ENCODE peak calls at places on chromosomes 1 and 21, in four cellular contexts. R is adrenal gland, Y is right lobe of liver, U is IMR-90. N is an unnamed sample.

GRCh38 chr1:205182930-205183329 is 28.6 kb downstream of the DSTYK start:
- DNase-seq in R (no peak), Y (no peak), U (no peak), N (no peak)

GRCh38 chr1:50329332-50329932 is 93.8 kb downstream of the DMRTA2 start:
- DNase-seq in R (no peak), Y (no peak), U (no peak), N (no peak)

GRCh38 chr1:118783095-118783758 is 204.9 kb downstream of the TBX15 start:
- DNase-seq in R (no peak), Y (no peak), U (no peak), N (no peak)

GRCh38 chr1:5980314-5981008 is 11.8 kb downstream of the NPHP4 start:
- DNase-seq in R (no peak), Y (no peak), U (peak; percentile 34), N (no peak)

GRCh38 chr21:36696640-36697472 is 2.1 kb upstream of the SIM2 start:
- DNase-seq in R (no peak), Y (no peak), U (peak; percentile 6), N (no peak)

GRCh38 chr1:6205849-6206845 is at the start of gene RNF207:
- DNase-seq in R (peak; percentile 56), Y (peak; percentile 81), U (peak; percentile 47), N (peak; percentile 77)

GRCh38 chr1:21313886-21314796 is 23.9 kb upstream of the ECE1 start:
- DNase-seq in R (no peak), Y (no peak), U (no peak), N (no peak)

GRCh38 chr1:234396871-234397270 is 23.6 kb downstream of the COA6 start:
- DNase-seq in R (no peak), Y (no peak), U (no peak), N (no peak)

GRCh38 chr1:224080082-224080774 is 33.7 kb upstream of the FBXO28 start:
- DNase-seq in R (no peak), Y (no peak), U (peak; percentile 77), N (no peak)

GRCh38 chr1:9235123-9235513 is 544 bp downstream of the H6PD start:
- DNase-seq in R (peak; percentile 70), Y (peak; percentile 57), U (peak; percentile 62), N (peak; percentile 36)
- TF ChIP-seq POLR2A in R (no peak), Y (no peak), U (no peak), N (no peak)

DNA sequence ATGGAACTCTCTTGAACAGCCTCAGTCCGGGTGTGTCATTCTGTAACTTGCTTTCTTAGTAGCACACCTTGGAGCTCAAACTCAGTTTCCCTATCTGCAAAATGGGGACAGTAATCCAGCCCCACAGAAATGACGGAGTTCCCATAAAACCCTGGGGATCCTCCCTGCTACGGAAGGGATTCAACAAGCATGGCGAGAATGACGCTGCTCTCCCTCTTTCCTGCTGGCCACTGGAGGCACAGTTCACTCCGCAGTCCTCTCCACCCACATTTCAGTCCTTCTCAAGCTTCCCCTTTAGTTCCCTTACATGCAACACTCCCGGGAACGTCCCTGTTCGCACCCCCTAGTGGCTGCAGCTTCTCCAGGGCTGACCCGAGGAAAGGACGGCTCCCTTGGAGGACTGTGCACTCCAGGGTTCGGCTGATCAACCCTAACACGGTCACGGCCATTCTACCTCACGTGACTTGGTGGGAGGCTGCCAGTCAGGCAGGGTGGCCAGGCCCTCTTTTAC is 20.6 kb downstream of the RUNX3 start:
- DNase-seq in R (peak; percentile 65), Y (no peak), U (peak; percentile 61), N (peak; percentile 76)
- TF ChIP-seq POLR2A in R (no peak), Y (no peak), U (no peak), N (no peak)

DNA sequence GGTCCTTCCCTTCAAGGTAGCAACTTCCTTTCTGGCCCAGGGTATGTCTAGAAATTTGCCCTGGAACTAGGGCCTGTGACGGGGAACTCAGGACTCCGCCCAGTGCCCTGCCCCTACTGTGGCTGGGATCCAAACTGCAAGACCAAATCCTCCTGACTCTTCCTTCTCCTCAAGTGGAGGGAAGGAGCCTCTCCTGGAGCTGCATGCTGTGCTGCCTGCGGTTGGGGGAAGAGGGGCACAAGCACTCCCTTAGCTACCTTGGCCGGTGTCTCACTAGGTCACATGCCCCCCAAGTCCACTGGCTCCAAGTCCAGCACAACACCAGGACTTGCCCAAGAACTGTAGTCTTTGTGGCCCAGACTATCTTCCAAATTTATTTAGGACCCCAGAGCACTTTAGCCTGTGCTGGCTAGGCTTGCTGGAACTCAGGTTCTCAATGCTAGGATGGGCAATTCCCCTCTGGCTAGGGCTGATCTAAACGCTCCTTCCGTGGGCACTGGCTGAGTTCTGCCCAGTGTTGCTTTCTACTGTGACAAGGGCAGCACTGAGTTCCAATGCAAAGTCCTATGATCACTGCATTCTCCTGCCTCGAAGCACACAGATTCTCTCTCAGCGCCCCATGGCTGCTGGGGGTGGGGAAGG is 12.2 kb downstream of the ADSS2 start:
- DNase-seq in R (no peak), Y (no peak), U (no peak), N (no peak)
- TF ChIP-seq POLR2A in R (no peak), Y (no peak), U (no peak), N (no peak)

DNA sequence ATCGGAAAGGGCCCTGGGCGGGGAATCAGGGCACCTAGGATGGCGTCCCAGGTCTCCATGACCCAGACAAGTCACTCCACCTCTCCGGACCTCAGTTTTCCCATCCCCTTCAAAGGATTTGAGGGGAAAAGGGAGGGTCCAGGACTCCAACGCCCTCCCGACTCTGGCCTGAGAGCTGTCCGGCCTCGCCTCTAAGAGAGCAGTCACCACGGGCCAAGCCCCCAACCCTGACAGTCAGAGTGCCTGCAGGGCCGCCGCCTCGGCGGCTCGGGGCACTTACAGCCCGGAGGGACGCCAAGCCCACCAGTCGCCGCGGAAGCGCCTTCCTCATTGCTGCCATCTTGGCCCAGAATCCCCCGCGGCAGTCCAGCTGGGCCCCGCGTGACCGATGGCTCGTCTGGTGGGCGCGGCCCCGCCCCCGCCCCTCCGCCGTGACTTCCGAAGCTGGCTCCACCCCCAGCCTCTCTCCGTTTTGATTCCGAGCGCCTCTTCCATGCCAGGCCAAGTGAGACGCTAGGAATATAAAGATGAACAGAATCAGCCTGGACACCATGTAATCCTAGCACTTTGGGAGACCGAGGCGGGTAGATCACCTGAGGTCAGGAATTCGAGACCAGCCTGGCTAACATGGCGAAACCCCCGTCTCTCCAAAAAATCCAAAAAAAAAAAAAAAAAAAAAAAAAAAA is at the start of gene HMGCL:
- DNase-seq in R (peak; percentile 92), Y (peak; percentile 92), U (peak; percentile 84), N (peak; percentile 80)
- TF ChIP-seq POLR2A in R (peak; percentile 91), Y (peak; percentile 90), U (peak; percentile 94), N (peak; percentile 86)

GRCh38 chr1:151760597-151761385 is 2.5 kb downstream of the MRPL9 start:
- DNase-seq in R (no peak), Y (no peak), U (no peak), N (no peak)

GRCh38 chr1:151763990-151764389 is 694 bp upstream of the MRPL9 start:
- DNase-seq in R (no peak), Y (no peak), U (no peak), N (no peak)

GRCh38 chr1:151759241-151759640 is 4.1 kb downstream of the MRPL9 start:
- DNase-seq in R (no peak), Y (no peak), U (peak; percentile 25), N (no peak)

DNA sequence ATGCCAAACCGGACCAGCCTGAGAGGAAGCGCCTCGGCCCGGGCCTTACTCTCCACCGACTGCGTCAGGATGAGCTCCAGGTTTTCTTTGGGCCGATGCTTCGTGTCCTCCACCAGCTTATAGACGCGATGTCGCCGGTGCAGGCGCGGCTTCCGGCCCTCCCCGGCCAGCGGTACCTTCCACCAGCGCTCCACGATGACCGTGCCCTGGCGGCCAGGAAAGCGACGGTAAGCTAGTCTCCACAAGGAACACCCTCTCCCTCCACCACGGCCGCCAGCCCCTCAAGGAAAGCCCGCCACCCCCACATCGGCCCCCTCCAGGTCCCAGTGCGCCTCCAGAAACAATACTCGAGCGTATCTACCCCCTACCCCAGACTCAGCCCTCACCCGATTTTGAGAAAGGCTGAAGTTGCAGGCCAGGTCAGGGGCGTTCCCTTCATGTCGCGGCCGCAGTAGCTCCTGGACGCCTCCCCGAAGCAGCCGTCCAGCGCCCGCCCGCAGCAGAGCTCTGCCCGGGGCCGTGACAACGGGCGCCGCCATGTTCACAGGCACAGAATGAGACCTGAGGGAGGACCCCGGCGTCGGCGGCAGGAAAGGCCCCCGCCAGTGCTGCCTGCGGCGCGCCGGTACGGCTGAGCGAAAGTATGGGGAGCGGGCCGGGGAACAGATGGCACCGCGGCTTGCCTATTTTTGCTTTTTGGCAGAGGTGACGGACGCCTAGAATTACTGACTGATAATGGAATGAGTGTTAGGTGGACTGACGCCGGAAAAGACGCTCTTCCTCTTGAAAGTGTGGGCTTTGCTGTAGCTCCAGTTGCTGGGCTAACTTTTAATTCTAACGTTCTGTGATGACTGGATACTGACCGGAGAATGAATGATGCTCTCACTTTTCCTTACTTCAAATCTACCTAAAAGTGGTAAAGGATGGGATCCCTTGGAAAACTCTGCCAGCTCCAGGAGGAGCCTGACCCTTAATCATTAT is at the start of gene MRPL9:
- DNase-seq in R (peak; percentile 78), Y (peak; percentile 84), U (peak; percentile 71), N (peak; percentile 60)
- TF ChIP-seq POLR2A in R (peak; percentile 63), Y (peak; percentile 67), U (peak; percentile 78), N (peak; percentile 72)

GRCh38 chr1:16163882-16164820 is 8.3 kb upstream of the EPHA2 start:
- DNase-seq in R (peak; percentile 63), Y (no peak), U (peak; percentile 100), N (peak; percentile 96)

GRCh38 chr1:16167331-16168143 is 11.7 kb upstream of the EPHA2 start:
- DNase-seq in R (peak; percentile 52), Y (no peak), U (no peak), N (no peak)

GRCh38 chr1:16166117-16166516 is 10.2 kb upstream of the EPHA2 start:
- DNase-seq in R (no peak), Y (no peak), U (no peak), N (no peak)

GRCh38 chr1:16164821-16165364 is 9.0 kb upstream of the EPHA2 start:
- DNase-seq in R (no peak), Y (no peak), U (no peak), N (no peak)

GRCh38 chr1:16165548-16165947 is 9.7 kb upstream of the EPHA2 start:
- DNase-seq in R (no peak), Y (no peak), U (no peak), N (no peak)
- TF ChIP-seq POLR2A in R (no peak), Y (no peak), U (no peak), N (peak; percentile 38)

DNA sequence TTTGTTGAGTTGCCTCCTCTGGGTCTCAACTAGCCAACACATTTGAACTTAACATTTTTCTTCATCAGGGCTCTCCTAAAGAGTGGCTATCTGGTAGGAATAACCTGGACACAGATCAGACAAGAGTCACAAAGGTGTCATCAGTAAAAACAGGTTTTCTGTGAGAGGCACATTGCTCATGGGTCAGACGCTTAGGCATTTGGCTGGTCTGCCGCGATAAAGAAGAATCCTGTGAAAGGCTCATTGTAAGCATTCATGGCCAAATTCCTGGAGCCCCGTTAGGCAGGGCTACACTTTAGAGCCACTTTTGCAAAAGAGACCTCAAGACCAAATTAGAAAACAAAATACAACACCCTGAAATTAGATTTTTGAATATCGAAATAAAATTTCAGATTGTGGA is 64.2 kb upstream of the PDE4B start:
- DNase-seq in R (no peak), Y (no peak), U (no peak), N (no peak)
- TF ChIP-seq POLR2A in R (no peak), Y (no peak), U (no peak), N (no peak)

N was measured in HepG2.